ENCODE peak calls at places on chromosomes 4 and X, in ten cellular contexts. L, P, M, H, Y, R, Z, D, Q and K are unnamed samples.

GRCh38 chrX:25968920-25969319 is 169.2 kb upstream of the MAGEB18 start:
- DNase-seq in H (no peak), L (no peak), Q (no peak), P (no peak), Y (no peak), D (no peak), Z (no peak), M (no peak), R (no peak), K (no peak)

GRCh38 chr4:108881190-108881589 is 118.3 kb upstream of the ETNPPL start:
- DNase-seq in Q (no peak), R (peak; percentile 68), L (no peak), Y (no peak), M (no peak), P (no peak), D (peak; percentile 59), H (peak; percentile 42), Z (no peak), K (no peak)

GRCh38 chr4:102311912-102312311 is 33.4 kb downstream of the SLC39A8 start:
- DNase-seq in Y (no peak), L (no peak), Z (no peak), P (no peak), R (no peak), H (no peak), M (no peak), Q (no peak), D (no peak), K (no peak)

GRCh38 chrX:39519566-39520301 is 578.0 kb downstream of the BCOR start:
- DNase-seq in M (no peak), Y (no peak), Z (no peak), L (no peak), R (no peak), P (no peak), Q (peak; percentile 44), D (no peak), H (no peak), K (no peak)

GRCh38 chr4:93897559-93897958 is 69.0 kb downstream of the ATOH1 start:
- DNase-seq in P (no peak), R (no peak), Z (no peak), M (no peak), D (no peak), L (no peak), Y (no peak), H (peak; percentile 2), Q (no peak), K (no peak)

GRCh38 chr4:123444298-123444731 is 47.7 kb downstream of the SPRY1 start:
- DNase-seq in P (peak; percentile 46), Y (no peak), H (no peak), L (peak; percentile 59), D (no peak), M (peak; percentile 23), Z (peak; percentile 63), R (peak; percentile 53), Q (peak; percentile 34), K (no peak)

GRCh38 chrX:44874481-44875184 is 1.6 kb downstream of the KDM6A start:
- DNase-seq in Z (peak; percentile 66), P (no peak), M (no peak), H (peak; percentile 58), Y (no peak), Q (peak; percentile 36), R (no peak), L (peak; percentile 39), D (peak; percentile 16), K (peak; percentile 35)

GRCh38 chr4:155789391-155789790 is 30.6 kb downstream of the GUCY1B1 start:
- DNase-seq in Y (no peak), R (no peak), Z (no peak), M (no peak), H (no peak), D (no peak), Q (no peak), L (no peak), P (no peak), K (no peak)

GRCh38 chr4:83734576-83734975 is 198.7 kb downstream of the GPAT3 start:
- DNase-seq in Y (no peak), R (no peak), L (no peak), P (no peak), H (no peak), D (no peak), Q (no peak), M (no peak), Z (no peak), K (no peak)

GRCh38 chrX:153957224-153957623 is 12.8 kb upstream of the RENBP start:
- DNase-seq in L (no peak), Z (no peak), Q (no peak), R (no peak), Y (no peak), M (no peak), H (no peak), P (no peak), D (no peak), K (no peak)

GRCh38 chr4:24794916-24795665 is at the start of gene SOD3:
- DNase-seq in L (peak; percentile 89), M (no peak), Z (peak; percentile 88), P (peak; percentile 79), Y (no peak), R (no peak), Q (peak; percentile 83), D (peak; percentile 86), H (peak; percentile 85), K (peak; percentile 79)

GRCh38 chr4:40121515-40121914 is 64.9 kb downstream of the N4BP2 start:
- DNase-seq in M (no peak), H (peak; percentile 85), Y (no peak), R (no peak), Q (no peak), L (no peak), D (peak; percentile 30), P (no peak), Z (no peak), K (no peak)

GRCh38 chrX:76850851-76851250 is 423.3 kb downstream of the MAGEE1 start:
- DNase-seq in Z (no peak), H (no peak), L (no peak), D (no peak), R (no peak), M (no peak), P (no peak), Y (no peak), Q (no peak), K (no peak)

GRCh38 chr4:2804973-2805501 is 12.2 kb downstream of the SH3BP2 start:
- DNase-seq in R (no peak), Q (peak; percentile 13), M (no peak), L (peak; percentile 37), Y (no peak), P (no peak), D (no peak), Z (no peak), H (no peak), K (no peak)

GRCh38 chrX:12825801-12826200 is 34.6 kb downstream of the PRPS2 start:
- DNase-seq in P (no peak), L (no peak), M (no peak), D (no peak), Q (no peak), Z (no peak), Y (no peak), H (peak; percentile 95), R (no peak), K (no peak)

GRCh38 chr4:101501421-101501820 is 154.1 kb upstream of the PPP3CA start:
- DNase-seq in Q (no peak), Z (no peak), D (no peak), H (no peak), Y (no peak), M (no peak), L (no peak), P (no peak), R (no peak), K (no peak)

GRCh38 chr4:139537292-139537691 is 18.7 kb downstream of the SETD7 start:
- DNase-seq in H (no peak), Q (no peak), Y (no peak), M (no peak), Z (no peak), R (no peak), L (no peak), D (no peak), P (no peak), K (no peak)

GRCh38 chr4:5971077-5971447 is 47.2 kb downstream of the C4orf50 start:
- DNase-seq in P (no peak), Q (no peak), D (no peak), M (no peak), H (no peak), L (no peak), Y (no peak), Z (no peak), R (no peak), K (peak; percentile 11)

GRCh38 chrX:133610056-133610455 is 194.8 kb upstream of the GPC4 start:
- DNase-seq in M (no peak), Z (no peak), H (peak; percentile 73), Y (no peak), D (peak; percentile 6), R (no peak), L (no peak), Q (no peak), P (no peak), K (no peak)

GRCh38 chr4:141464366-141464765 is 172.0 kb upstream of the IL15 start:
- DNase-seq in Q (no peak), D (no peak), Y (no peak), P (no peak), H (peak; percentile 44), R (no peak), L (no peak), M (no peak), Z (no peak), K (no peak)

GRCh38 chrX:16222123-16222522 is 54.8 kb downstream of the MAGEB17 start:
- DNase-seq in H (peak; percentile 28), Q (no peak), Y (no peak), D (no peak), P (no peak), M (no peak), L (no peak), Z (no peak), R (no peak), K (no peak)

GRCh38 chr4:38804654-38805295 is at the start of gene TLR1:
- DNase-seq in M (no peak), Q (no peak), H (peak; percentile 74), R (peak; percentile 46), Y (no peak), L (no peak), Z (no peak), D (peak; percentile 14), P (no peak), K (no peak)

GRCh38 chr4:7128651-7129050 is 60.8 kb upstream of the GRPEL1 start:
- DNase-seq in M (no peak), Q (no peak), Z (no peak), R (no peak), H (no peak), Y (no peak), L (no peak), P (no peak), D (no peak), K (no peak)

GRCh38 chr4:143085224-143085623 is 99.5 kb upstream of the USP38 start:
- DNase-seq in Y (no peak), D (no peak), Q (no peak), M (no peak), R (no peak), L (no peak), H (no peak), Z (no peak), P (no peak), K (no peak)

GRCh38 chr4:88758264-88758663 is 60.6 kb upstream of the NAP1L5 start:
- DNase-seq in P (no peak), D (no peak), M (no peak), Q (no peak), H (peak; percentile 22), L (no peak), Y (no peak), R (no peak), Z (no peak), K (no peak)

GRCh38 chr4:113617195-113617594 is 144.3 kb downstream of the CAMK2D start:
- DNase-seq in Z (no peak), D (no peak), M (no peak), Y (no peak), H (no peak), L (no peak), Q (no peak), P (no peak), R (no peak), K (no peak)

GRCh38 chr4:56007154-56007553 is 58.4 kb downstream of the CEP135 start:
- DNase-seq in Q (no peak), R (no peak), L (no peak), Z (no peak), H (no peak), P (no peak), D (no peak), M (no peak), Y (no peak), K (no peak)

GRCh38 chr4:95516528-95517011 is 32.2 kb downstream of the UNC5C start:
- DNase-seq in Y (no peak), R (peak; percentile 0), H (no peak), Q (no peak), D (no peak), L (peak; percentile 22), M (no peak), P (no peak), Z (no peak), K (no peak)